ENCODE peak calls at places on chromosomes 7 and 10, in ten cellular contexts. V, T, W, X, B, I, Q, K, R and P are unnamed samples.

GRCh38 chr7:33200282-33200681 is 70.9 kb downstream of the BBS9 start:
- DNase-seq in B (no peak), V (no peak), X (no peak), T (no peak), Q (no peak), K (no peak), R (no peak), W (no peak), I (no peak), P (no peak)

GRCh38 chr10:60646966-60647796 is 131.1 kb upstream of the CDK1 start:
- DNase-seq in V (no peak), K (peak; percentile 73), W (no peak), R (peak; percentile 42), X (no peak), Q (no peak), T (no peak), I (peak; percentile 33), B (no peak), P (peak; percentile 23)

GRCh38 chr10:91023708-91024438 is 103.0 kb upstream of the ANKRD1 start:
- DNase-seq in W (no peak), X (no peak), V (no peak), Q (no peak), K (no peak), T (no peak), I (no peak), B (no peak), R (no peak), P (no peak)

GRCh38 chr7:47782022-47782421 is 166.2 kb downstream of the PKD1L1 start:
- DNase-seq in T (no peak), R (no peak), K (no peak), W (no peak), Q (no peak), X (no peak), V (no peak), B (no peak), I (peak; percentile 87), P (no peak)

GRCh38 chr10:123009105-123009805 is 449 bp downstream of the ACADSB start:
- DNase-seq in T (peak; percentile 88), W (peak; percentile 30), I (no peak), X (peak; percentile 24), B (peak; percentile 21), K (peak; percentile 65), Q (peak; percentile 18), V (peak; percentile 69), R (no peak), P (peak; percentile 8)

GRCh38 chr10:5888352-5888751 is 1.3 kb downstream of the ANKRD16 start:
- DNase-seq in B (no peak), Q (no peak), I (peak; percentile 35), W (no peak), R (no peak), K (peak; percentile 25), V (no peak), X (no peak), T (peak; percentile 6), P (no peak)

GRCh38 chr10:68598978-68599753 is 39.0 kb downstream of the TET1 start:
- DNase-seq in K (no peak), T (peak; percentile 76), V (peak; percentile 75), X (peak; percentile 32), W (peak; percentile 5), R (no peak), B (peak; percentile 38), I (peak; percentile 33), Q (peak; percentile 41), P (peak; percentile 12)

GRCh38 chr10:20274580-20274979 is 458.3 kb downstream of the PLXDC2 start:
- DNase-seq in W (no peak), V (no peak), X (no peak), Q (no peak), T (no peak), B (no peak), R (no peak), I (no peak), K (no peak), P (no peak)

GRCh38 chr10:12193193-12193592 is 2.5 kb downstream of the NUDT5 start:
- DNase-seq in B (no peak), V (no peak), W (no peak), T (no peak), K (no peak), Q (no peak), R (no peak), X (no peak), I (peak; percentile 46), P (no peak)

GRCh38 chr10:129365767-129366400 is 101.2 kb upstream of the MGMT start:
- DNase-seq in B (no peak), I (no peak), R (no peak), V (no peak), K (no peak), W (no peak), X (no peak), Q (no peak), T (peak; percentile 42), P (peak; percentile 13)

GRCh38 chr10:79266543-79267312 is 80.5 kb upstream of the PPIF start:
- DNase-seq in Q (peak; percentile 61), W (no peak), T (no peak), R (no peak), V (peak; percentile 90), K (no peak), X (peak; percentile 77), I (peak; percentile 91), B (peak; percentile 70), P (no peak)

GRCh38 chr10:7432884-7433726 is 22.3 kb upstream of the SFMBT2 start:
- DNase-seq in B (no peak), R (no peak), I (no peak), T (no peak), V (no peak), W (no peak), Q (no peak), K (no peak), X (no peak), P (no peak)

GRCh38 chr7:35734001-35734483 is 39.1 kb upstream of the HERPUD2 start:
- DNase-seq in W (no peak), X (no peak), R (no peak), T (no peak), I (no peak), Q (no peak), B (no peak), K (no peak), V (no peak), P (no peak)

GRCh38 chr10:110556993-110557601 is 10.4 kb upstream of the SMC3 start:
- DNase-seq in I (peak; percentile 26), X (no peak), K (peak; percentile 39), V (no peak), B (no peak), W (no peak), T (peak; percentile 19), R (no peak), Q (no peak), P (peak; percentile 66)

GRCh38 chr10:92894081-92894480 is 45.8 kb downstream of the EXOC6 start:
- DNase-seq in X (no peak), W (no peak), Q (no peak), B (no peak), T (no peak), K (no peak), R (no peak), I (no peak), V (no peak), P (no peak)
- H3K27ac ChIP-seq in X (no peak overlapping the region), W (no peak overlapping the region), Q (no peak overlapping the region), B (no peak overlapping the region), T (no peak overlapping the region), K (no peak overlapping the region), R (peak overlapping the region; percentile 78), I (no peak overlapping the region), V (no peak overlapping the region), P (no peak overlapping the region)

GRCh38 chr10:1241322-1241890 is 185.2 kb downstream of the WDR37 start:
- DNase-seq in W (no peak), R (no peak), V (no peak), X (no peak), I (no peak), Q (no peak), B (no peak), T (peak; percentile 46), K (no peak), P (no peak)
- H3K27ac ChIP-seq in W (peak overlapping the region; percentile 95), R (no peak overlapping the region), V (no peak overlapping the region), X (no peak overlapping the region), I (no peak overlapping the region), Q (no peak overlapping the region), B (no peak overlapping the region), T (no peak overlapping the region), K (no peak overlapping the region), P (no peak overlapping the region)

DNA sequence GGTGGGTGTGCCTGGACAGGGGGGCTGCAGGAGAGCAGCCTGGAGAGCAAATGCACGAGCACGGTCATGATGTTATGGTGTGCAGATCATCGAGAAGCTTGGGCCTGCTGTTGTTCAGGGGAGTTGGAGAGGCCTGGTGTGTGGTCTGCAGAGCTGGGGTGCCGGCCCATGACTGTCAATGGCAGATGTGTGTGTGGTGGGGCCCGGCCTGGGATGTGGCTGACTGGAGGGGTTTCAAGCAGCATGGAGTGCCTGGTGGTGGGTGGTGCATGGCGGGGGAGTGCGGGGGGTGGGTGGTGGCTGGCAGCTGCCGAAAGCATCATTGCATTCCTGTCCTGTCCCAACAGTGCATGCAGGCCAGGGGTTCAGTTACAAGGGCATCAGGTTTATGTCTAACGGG is 122.6 kb downstream of the DOCK1 start:
- DNase-seq in W (no peak), I (no peak), K (no peak), Q (no peak), T (no peak), R (no peak), V (no peak), B (no peak), X (no peak), P (no peak)
- H3K27ac ChIP-seq in W (no peak overlapping the region), I (no peak overlapping the region), K (no peak overlapping the region), Q (no peak overlapping the region), T (no peak overlapping the region), R (no peak overlapping the region), V (no peak overlapping the region), B (no peak overlapping the region), X (no peak overlapping the region), P (no peak overlapping the region)

GRCh38 chr7:20329389-20330175 is 1.1 kb upstream of the ITGB8 start:
- DNase-seq in V (peak; percentile 81), K (peak; percentile 83), B (peak; percentile 42), X (peak; percentile 21), W (no peak), Q (peak; percentile 31), I (peak; percentile 75), T (peak; percentile 74), R (no peak), P (peak; percentile 79)

GRCh38 chr7:20330176-20330796 is 414 bp upstream of the ITGB8 start:
- DNase-seq in B (peak; percentile 81), W (peak; percentile 85), Q (peak; percentile 78), I (peak; percentile 98), K (peak; percentile 81), X (peak; percentile 77), V (peak; percentile 93), R (no peak), T (peak; percentile 88), P (peak; percentile 66)

GRCh38 chr7:20327047-20327446 is 3.7 kb upstream of the ITGB8 start:
- DNase-seq in I (peak; percentile 88), R (no peak), B (no peak), Q (no peak), W (no peak), K (no peak), X (no peak), T (no peak), V (no peak), P (no peak)

GRCh38 chr7:20328027-20328426 is 2.7 kb upstream of the ITGB8 start:
- DNase-seq in T (no peak), W (no peak), Q (no peak), X (no peak), I (no peak), K (no peak), V (no peak), R (no peak), B (no peak), P (no peak)

DNA sequence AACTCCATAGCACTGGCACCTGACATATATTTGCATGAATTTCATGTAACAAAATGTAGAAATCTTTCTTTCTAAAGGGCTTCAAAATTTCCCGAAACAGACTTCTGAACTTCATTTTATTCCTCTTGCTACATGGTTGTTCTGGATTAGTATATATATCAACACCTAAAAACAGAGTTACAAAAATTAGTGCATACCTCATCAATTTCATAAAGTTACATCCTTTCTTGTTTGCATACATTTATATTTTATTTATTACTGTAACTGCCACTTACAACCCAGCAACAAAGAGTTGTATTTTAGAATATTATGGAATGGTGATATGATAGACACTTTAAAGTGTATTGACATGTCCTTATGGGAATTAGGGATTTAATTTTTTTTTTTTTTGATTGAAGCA is 2.0 kb upstream of the ITGB8 start:
- DNase-seq in I (no peak), X (no peak), T (no peak), K (no peak), W (no peak), Q (no peak), V (no peak), R (no peak), B (no peak), P (no peak)
- H3K27ac ChIP-seq in I (no peak overlapping the region), X (no peak overlapping the region), T (no peak overlapping the region), K (no peak overlapping the region), W (no peak overlapping the region), Q (no peak overlapping the region), V (peak overlapping the region; percentile 95), R (no peak overlapping the region), B (no peak overlapping the region), P (no peak overlapping the region)